ENCODE peak calls at places on chromosomes 2 and 18, in seven cellular contexts. C is fibroblast of lung; O is H9; F is HepG2; B is tibial artery; W is effector memory CD4-positive, alpha-beta T cell; N is GM12878. P is an unnamed sample.
A peak's percentile ranks its signal among the peaks of the same experiment; 100 is the strongest.

GRCh38 chr18:46346213-46346612 is 242.0 kb downstream of the HAUS1 start:
- DNase-seq in C (no peak), O (no peak), F (no peak), B (peak; percentile 12), W (no peak), N (no peak), P (no peak)

GRCh38 chr2:112644933-112645395 is 775 bp upstream of the SLC20A1 start:
- DNase-seq in C (no peak), O (no peak), F (no peak), B (no peak), W (no peak), N (no peak), P (no peak)

GRCh38 chr2:201980389-201980821 is 53.2 kb upstream of the FZD7 start:
- DNase-seq in C (no peak), O (no peak), F (no peak), B (no peak), W (no peak), N (peak; percentile 69), P (no peak)

GRCh38 chr18:45197526-45197970 is 417.7 kb upstream of the SLC14A2 start:
- DNase-seq in C (no peak), O (no peak), F (no peak), B (no peak), W (no peak), N (peak; percentile 88), P (no peak)

GRCh38 chr2:32357545-32358482 is 991 bp downstream of the BIRC6 start:
- DNase-seq in C (peak; percentile 38), O (peak; percentile 50), F (peak; percentile 35), B (peak; percentile 78), W (peak; percentile 26), N (no peak), P (peak; percentile 32)

GRCh38 chr2:128455710-128456050 is 137.0 kb upstream of the HS6ST1 start:
- DNase-seq in C (no peak), O (peak; percentile 4), F (no peak), B (peak; percentile 41), W (no peak), N (no peak), P (no peak)

GRCh38 chr2:2232167-2232566 is 98.9 kb downstream of the MYT1L start:
- DNase-seq in C (no peak), O (no peak), F (no peak), B (no peak), W (no peak), N (no peak), P (peak; percentile 40)

GRCh38 chr2:127953128-127953718 is 67.5 kb upstream of the AMMECR1L start:
- DNase-seq in C (peak; percentile 80), O (no peak), F (no peak), B (peak; percentile 77), W (no peak), N (no peak), P (no peak)

GRCh38 chr2:233761040-233761769 is 1.1 kb downstream of the UGT1A1 start:
- DNase-seq in C (no peak), O (no peak), F (no peak), B (no peak), W (no peak), N (no peak), P (no peak)

GRCh38 chr18:10286580-10287150 is 167.8 kb upstream of the APCDD1 start:
- DNase-seq in C (no peak), O (no peak), F (no peak), B (no peak), W (no peak), N (no peak), P (no peak)

GRCh38 chr2:44560352-44560751 is 198.6 kb downstream of the CAMKMT start:
- DNase-seq in C (no peak), O (no peak), F (no peak), B (no peak), W (no peak), N (no peak), P (no peak)

GRCh38 chr2:3409627-3410170 is 30.2 kb downstream of the TRAPPC12 start:
- DNase-seq in C (no peak), O (no peak), F (no peak), B (no peak), W (no peak), N (no peak), P (no peak)

GRCh38 chr2:142112648-142113278 is 18.1 kb downstream of the LRP1B start:
- DNase-seq in C (peak; percentile 74), O (no peak), F (no peak), B (no peak), W (no peak), N (no peak), P (no peak)

GRCh38 chr2:113818382-113818951 is 62.0 kb upstream of the SLC35F5 start:
- DNase-seq in C (peak; percentile 96), O (peak; percentile 61), F (peak; percentile 77), B (no peak), W (no peak), N (no peak), P (peak; percentile 45)

GRCh38 chr2:77521931-77522470 is at the start of gene LRRTM4:
- DNase-seq in C (peak; percentile 36), O (peak; percentile 56), F (no peak), B (no peak), W (no peak), N (no peak), P (no peak)

GRCh38 chr18:9951022-9951859 is 37.4 kb downstream of the VAPA start:
- DNase-seq in C (peak; percentile 86), O (peak; percentile 63), F (peak; percentile 59), B (no peak), W (no peak), N (no peak), P (no peak)

GRCh38 chr2:192286093-192286701 is 91.5 kb upstream of the TMEFF2 start:
- DNase-seq in C (peak; percentile 75), O (no peak), F (peak; percentile 35), B (no peak), W (no peak), N (no peak), P (no peak)

GRCh38 chr2:108360776-108361468 is 16.8 kb upstream of the SULT1C4 start:
- DNase-seq in C (no peak), O (no peak), F (no peak), B (no peak), W (no peak), N (no peak), P (no peak)

GRCh38 chr2:40343904-40344303 is 108.0 kb downstream of the SLC8A1 start:
- DNase-seq in C (peak; percentile 52), O (no peak), F (no peak), B (no peak), W (no peak), N (no peak), P (no peak)

GRCh38 chr2:40344364-40344763 is 107.5 kb downstream of the SLC8A1 start:
- DNase-seq in C (peak; percentile 39), O (no peak), F (no peak), B (no peak), W (no peak), N (no peak), P (no peak)

GRCh38 chr2:40346535-40347354 is 105.1 kb downstream of the SLC8A1 start:
- DNase-seq in C (no peak), O (no peak), F (no peak), B (no peak), W (no peak), N (peak; percentile 5), P (no peak)

GRCh38 chr2:40348665-40349064 is 103.2 kb downstream of the SLC8A1 start:
- DNase-seq in C (peak; percentile 63), O (no peak), F (no peak), B (no peak), W (no peak), N (no peak), P (no peak)

DNA sequence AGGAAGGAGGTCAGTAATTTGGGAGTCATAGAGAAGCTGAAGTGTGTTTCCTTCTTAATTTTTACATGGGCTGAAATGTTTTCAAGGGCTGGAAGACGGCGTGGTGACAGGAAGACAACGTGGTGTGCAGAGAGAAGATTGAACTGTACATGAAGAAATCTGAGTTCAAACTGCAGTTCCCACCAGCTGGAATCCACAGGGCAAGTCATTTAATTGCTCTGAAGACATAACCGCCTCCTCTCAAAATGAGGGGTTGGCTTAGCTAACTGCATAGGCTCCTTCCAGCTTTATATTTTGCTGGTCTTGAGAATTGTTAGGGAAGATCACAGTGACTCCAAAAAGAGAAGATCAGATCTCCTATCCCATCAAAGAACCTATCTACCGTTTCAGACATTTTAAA is 103.9 kb downstream of the SLC8A1 start:
- DNase-seq in C (no peak), O (no peak), F (no peak), B (no peak), W (no peak), N (no peak), P (no peak)
- H3K4me1 ChIP-seq in C (peaks cover 27% of the 10 kb centered on the region), O (no peaks in the 10 kb centered on the region), F (no peaks in the 10 kb centered on the region), B (peaks cover 14% of the 10 kb centered on the region), W (no peaks in the 10 kb centered on the region), N (no peaks in the 10 kb centered on the region), P (no peaks in the 10 kb centered on the region)

DNA sequence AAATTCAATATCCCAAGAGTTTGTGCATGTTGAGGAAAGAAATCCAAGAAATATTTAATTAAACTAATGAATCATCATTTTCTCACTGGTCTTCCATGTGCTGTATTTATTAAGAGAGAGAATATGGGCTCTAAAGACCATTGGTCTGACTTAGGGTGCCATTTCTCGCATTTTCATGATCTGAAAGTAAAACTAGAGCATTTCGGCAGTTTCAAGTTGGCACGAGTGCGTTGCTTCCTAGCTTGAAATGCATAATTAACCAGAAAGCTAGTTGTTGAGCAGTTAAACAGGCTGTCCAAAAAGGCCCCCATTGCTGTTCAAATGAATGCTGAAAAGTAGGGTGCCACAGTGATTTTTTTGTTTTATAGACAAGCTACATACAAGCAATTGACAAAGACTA is 47.4 kb downstream of the SLC8A1 start:
- DNase-seq in C (no peak), O (no peak), F (no peak), B (no peak), W (no peak), N (no peak), P (no peak)
- H3K4me1 ChIP-seq in C (peaks cover 9% of the 10 kb centered on the region), O (peaks cover 2% of the 10 kb centered on the region), F (no peaks in the 10 kb centered on the region), B (peaks cover 6% of the 10 kb centered on the region), W (no peaks in the 10 kb centered on the region), N (no peaks in the 10 kb centered on the region), P (no peaks in the 10 kb centered on the region)

DNA sequence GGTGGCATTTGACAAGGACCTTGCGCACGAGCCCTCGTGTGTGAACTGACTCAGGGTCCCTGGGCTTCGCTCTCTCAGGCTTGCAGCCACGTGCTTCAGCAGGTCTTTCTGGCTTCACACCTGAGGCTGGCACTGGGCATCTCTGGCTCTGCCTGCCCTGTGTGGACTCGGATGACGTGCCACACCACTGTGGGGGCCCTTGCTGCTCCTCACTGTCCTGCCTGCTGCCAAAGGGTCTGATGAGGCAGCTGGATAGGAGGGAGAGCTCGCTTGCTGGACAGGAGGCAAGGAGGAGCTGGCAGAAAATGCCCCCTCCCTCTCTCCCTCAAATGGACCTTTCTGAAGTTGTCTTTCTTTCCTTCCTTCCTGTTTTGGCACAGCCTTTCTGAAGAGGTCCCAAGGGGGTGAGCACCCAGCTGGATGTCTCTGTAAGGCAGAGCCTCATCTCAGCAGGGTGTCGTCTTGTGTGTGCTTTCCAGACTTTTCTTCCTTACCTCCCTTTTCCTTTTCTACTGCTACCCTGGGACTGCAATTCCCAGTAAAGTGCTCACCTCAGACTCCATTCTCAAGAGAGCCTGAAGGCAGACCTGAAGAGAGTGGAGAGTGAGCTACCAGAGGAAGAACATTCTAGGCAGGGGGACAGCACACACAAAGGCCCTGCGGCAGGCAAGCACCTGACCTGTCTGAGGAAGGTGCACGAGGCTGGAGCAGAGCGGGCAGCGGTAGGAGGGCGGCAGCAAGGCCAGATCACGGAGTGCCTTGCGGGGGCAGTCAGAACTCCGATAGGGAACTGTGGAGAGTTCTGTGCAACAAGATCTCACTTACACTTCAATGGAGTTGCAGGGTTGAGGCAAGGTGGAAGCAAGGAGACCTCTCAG is 5.3 kb downstream of the PER2 start:
- DNase-seq in C (no peak), O (no peak), F (no peak), B (no peak), W (no peak), N (no peak), P (no peak)
- H3K4me1 ChIP-seq in C (peaks cover 21% of the 10 kb centered on the region), O (no peaks in the 10 kb centered on the region), F (peaks cover 71% of the 10 kb centered on the region), B (peaks cover 82% of the 10 kb centered on the region), W (peaks cover 10% of the 10 kb centered on the region), N (peaks cover 8% of the 10 kb centered on the region), P (peaks cover 20% of the 10 kb centered on the region)

GRCh38 chr2:37658682-37659081 is 12.8 kb downstream of the CDC42EP3 start:
- DNase-seq in C (no peak), O (no peak), F (no peak), B (no peak), W (no peak), N (no peak), P (no peak)
- H3K4me1 ChIP-seq in C (peaks cover 10% of the 10 kb centered on the region), O (peaks cover 37% of the 10 kb centered on the region), F (no peaks in the 10 kb centered on the region), B (peaks cover 52% of the 10 kb centered on the region), W (peaks cover 58% of the 10 kb centered on the region), N (peaks cover 39% of the 10 kb centered on the region), P (peaks cover 6% of the 10 kb centered on the region)